ENCODE peak calls at places on chromosome 5, in eight cellular contexts. E is T-helper 9 cell; O is cardiac septum; K is caudate nucleus; A is adrenal gland; J is activated CD8-positive, alpha-beta memory T cell treated with anti-CD3 and anti-CD28 coated beads for 48 hours; G is ovary; Z is GM18507. U is an unnamed sample.

GRCh38 chr5:74394924-74395880 is 245.3 kb downstream of the ENC1 start:
- DNase-seq in E (no peak), O (no peak), K (no peak), A (no peak), J (no peak), G (no peak), Z (no peak), U (no peak)

GRCh38 chr5:134648425-134649162 is at the start of gene SEC24A:
- DNase-seq in E (peak), O (peak), K (peak), A (peak), J (peak), G (peak), Z (peak), U (peak)

GRCh38 chr5:5512496-5512895 is 90.0 kb downstream of the ICE1 start:
- DNase-seq in E (no peak), O (no peak), K (no peak), A (no peak), J (no peak), G (no peak), Z (no peak), U (no peak)

GRCh38 chr5:63401434-63402046 is 560.7 kb downstream of the HTR1A start:
- DNase-seq in E (no peak), O (no peak), K (peak), A (peak), J (no peak), G (peak), Z (peak), U (no peak)

GRCh38 chr5:43514471-43514815 is 505 bp downstream of the C5orf34 start:
- DNase-seq in E (no peak), O (no peak), K (no peak), A (no peak), J (no peak), G (no peak), Z (peak), U (no peak)

GRCh38 chr5:66440202-66440680 is 156.0 kb upstream of the MAST4 start:
- DNase-seq in E (no peak), O (no peak), K (no peak), A (no peak), J (no peak), G (no peak), Z (no peak), U (no peak)

GRCh38 chr5:131984945-131985665 is 26.4 kb downstream of the ACSL6 start:
- DNase-seq in E (no peak), O (no peak), K (no peak), A (no peak), J (no peak), G (no peak), Z (no peak), U (no peak)

GRCh38 chr5:50580506-50580905 is 85.9 kb upstream of the PARP8 start:
- DNase-seq in E (no peak), O (no peak), K (no peak), A (no peak), J (no peak), G (no peak), Z (no peak), U (no peak)

GRCh38 chr5:123549256-123549904 is 37.4 kb downstream of the CSNK1G3 start:
- DNase-seq in E (peak), O (no peak), K (no peak), A (no peak), J (no peak), G (no peak), Z (peak), U (no peak)

GRCh38 chr5:45639038-45639437 is 57.1 kb downstream of the HCN1 start:
- DNase-seq in E (no peak), O (no peak), K (no peak), A (no peak), J (no peak), G (no peak), Z (no peak), U (no peak)

GRCh38 chr5:1720396-1721110 is 79.1 kb downstream of the MRPL36 start:
- DNase-seq in E (no peak), O (peak), K (no peak), A (no peak), J (no peak), G (no peak), Z (no peak), U (no peak)